ENCODE peak calls at places on chromosomes 11 and 22, in seven cellular contexts. F is adrenal gland, O is body of pancreas, Z is tibial nerve, K is A549, L is right lobe of liver, A is prostate gland. N is an unnamed sample.
A peak's percentile ranks its signal among the peaks of the same experiment; 100 is the strongest.

GRCh38 chr11:94776351-94777321 is 8.5 kb downstream of the AMOTL1 start:
- DNase-seq in F (no peak), L (peak; percentile 55), O (peak; percentile 38), Z (no peak), K (peak; percentile 17), A (peak; percentile 40), N (peak; percentile 37)

GRCh38 chr22:36764060-36764459 is 11.9 kb downstream of the IFT27 start:
- DNase-seq in L (no peak), K (no peak), F (no peak), A (no peak), Z (no peak), O (no peak), N (no peak)

GRCh38 chr22:50192056-50192824 is 6.5 kb downstream of the TRABD start:
- DNase-seq in Z (no peak), F (no peak), L (no peak), O (peak; percentile 86), A (peak; percentile 66), K (no peak), N (no peak)

GRCh38 chr22:38262051-38262795 is 10.6 kb downstream of the TMEM184B start:
- DNase-seq in K (no peak), O (peak; percentile 71), L (peak; percentile 76), A (peak; percentile 67), Z (no peak), F (peak; percentile 80), N (peak; percentile 70)

GRCh38 chr22:24695958-24696511 is 78.5 kb downstream of the PIWIL3 start:
- DNase-seq in K (no peak), F (no peak), A (no peak), Z (no peak), O (no peak), L (no peak), N (no peak)

GRCh38 chr11:108734956-108735559 is 70.2 kb downstream of the DDX10 start:
- DNase-seq in K (peak; percentile 14), F (no peak), L (no peak), Z (no peak), O (no peak), A (no peak), N (no peak)

GRCh38 chr11:57154718-57155117 is 27.0 kb upstream of the LRRC55 start:
- DNase-seq in Z (no peak), A (no peak), F (no peak), K (peak; percentile 11), O (no peak), L (no peak), N (no peak)

GRCh38 chr11:117525866-117526265 is 198.2 kb downstream of the CEP164 start:
- DNase-seq in K (no peak), A (no peak), L (no peak), O (no peak), Z (no peak), F (no peak), N (no peak)

GRCh38 chr11:114192841-114193389 is 103.3 kb upstream of the NNMT start:
- DNase-seq in F (no peak), L (no peak), A (no peak), Z (no peak), K (no peak), O (no peak), N (no peak)

GRCh38 chr11:58866788-58867187 is 22.3 kb upstream of the GLYATL2 start:
- DNase-seq in Z (no peak), O (no peak), A (no peak), F (no peak), K (no peak), L (no peak), N (no peak)

GRCh38 chr11:42528471-42528870 is 783.3 kb upstream of the API5 start:
- DNase-seq in K (no peak), A (no peak), L (no peak), F (no peak), O (no peak), Z (no peak), N (no peak)

GRCh38 chr11:99260696-99261095 is 239.9 kb downstream of the CNTN5 start:
- DNase-seq in K (peak; percentile 25), L (no peak), A (no peak), F (no peak), O (no peak), Z (no peak), N (no peak)

GRCh38 chr11:6655790-6656580 is at the start of gene DCHS1:
- DNase-seq in A (no peak), K (no peak), O (no peak), F (no peak), L (peak; percentile 56), Z (no peak), N (peak; percentile 60)

GRCh38 chr11:111206472-111206871 is 39.1 kb upstream of the POU2AF2 start:
- DNase-seq in Z (no peak), F (no peak), O (no peak), A (no peak), L (no peak), K (peak; percentile 48), N (no peak)

GRCh38 chr22:48104786-48105185 is 1342.3 kb downstream of the TBC1D22A start:
- DNase-seq in F (peak; percentile 34), A (no peak), O (no peak), Z (no peak), L (no peak), K (no peak), N (no peak)

GRCh38 chr11:28606930-28607329 is 498.7 kb downstream of the METTL15 start:
- DNase-seq in O (no peak), K (no peak), F (no peak), L (no peak), Z (no peak), A (no peak), N (peak; percentile 13)

GRCh38 chr22:22687638-22688500 is 43.5 kb downstream of the GGTLC2 start:
- DNase-seq in K (peak; percentile 52), Z (no peak), A (no peak), L (no peak), F (peak; percentile 76), O (peak; percentile 61), N (peak; percentile 25)

GRCh38 chr11:27276141-27276540 is 86.9 kb downstream of the CCDC34 start:
- DNase-seq in F (no peak), K (no peak), Z (no peak), O (no peak), L (no peak), A (no peak), N (no peak)

GRCh38 chr22:44399196-44399837 is 86.6 kb upstream of the SHISAL1 start:
- DNase-seq in Z (peak; percentile 3), A (no peak), F (no peak), K (no peak), O (peak; percentile 9), L (peak; percentile 9), N (peak; percentile 4)

GRCh38 chr11:57456960-57457642 is 3.2 kb upstream of the RTN4RL2 start:
- DNase-seq in O (peak; percentile 89), L (peak; percentile 94), K (peak; percentile 91), Z (peak; percentile 88), A (peak; percentile 83), F (peak; percentile 96), N (peak; percentile 92)

GRCh38 chr22:36397081-36397766 is 9.5 kb upstream of the MYH9 start:
- DNase-seq in O (no peak), Z (no peak), L (no peak), K (peak; percentile 64), F (no peak), A (no peak), N (no peak)

GRCh38 chr22:44406581-44407403 is 91.2 kb downstream of the RTL6 start:
- DNase-seq in L (peak; percentile 18), F (no peak), Z (no peak), K (no peak), A (no peak), O (peak; percentile 4), N (no peak)

GRCh38 chr11:61697764-61698163 is 17.6 kb downstream of the DAGLA start:
- DNase-seq in A (no peak), F (no peak), Z (no peak), O (peak; percentile 36), L (no peak), K (no peak), N (no peak)

GRCh38 chr22:50085211-50085999 is at the start of gene MLC1:
- DNase-seq in L (no peak), K (no peak), Z (no peak), A (no peak), F (no peak), O (no peak), N (no peak)

GRCh38 chr11:47378836-47379170 is 456 bp upstream of the SPI1 start:
- DNase-seq in K (no peak), Z (no peak), A (no peak), F (no peak), O (no peak), L (no peak), N (no peak)
- TF ChIP-seq POLR2A in K (no peak), Z (no peak), A (no peak), F (no peak), O (no peak), L (no peak), N (no peak)

DNA sequence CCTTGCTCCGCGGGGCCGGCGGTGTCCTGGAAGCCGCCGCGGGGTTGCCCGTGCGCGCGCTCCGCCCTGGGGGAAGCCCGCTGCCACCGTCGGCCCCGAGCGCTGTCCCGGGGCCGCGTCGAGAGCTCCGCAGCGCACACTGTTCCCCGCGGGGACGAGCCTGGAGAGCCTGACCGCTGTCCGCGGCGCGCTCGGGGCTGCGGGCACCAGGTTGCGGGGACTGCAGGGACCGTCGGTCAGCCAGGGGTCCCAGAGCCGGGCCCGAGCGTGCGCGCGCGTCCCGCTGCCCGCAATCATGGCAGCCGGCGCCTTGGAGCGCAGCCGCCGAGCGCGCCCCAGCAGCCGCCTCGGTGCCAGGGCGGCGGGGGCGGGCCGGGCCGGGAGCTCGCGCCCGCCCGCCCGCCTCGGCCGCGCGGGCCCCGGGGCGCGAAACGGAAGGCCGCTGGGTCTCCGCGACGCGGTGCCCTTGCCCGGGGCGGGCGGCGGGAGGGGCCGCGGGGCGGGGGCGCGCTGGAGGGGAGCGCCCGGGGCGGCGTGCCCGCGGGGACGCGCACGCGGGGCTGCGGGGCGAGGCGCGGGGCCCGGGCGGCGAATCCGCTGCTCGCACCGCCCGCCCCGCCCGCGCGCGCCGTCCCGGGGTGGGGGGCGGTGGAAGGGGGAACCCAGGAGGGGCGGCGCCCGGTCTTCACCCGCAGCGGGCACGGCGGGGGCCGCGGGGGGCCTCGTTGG is 79.4 kb upstream of the PPARA start:
- DNase-seq in Z (peak; percentile 56), K (peak; percentile 63), O (peak; percentile 62), F (peak; percentile 64), A (no peak), L (peak; percentile 76), N (peak; percentile 60)
- H3K4me1 ChIP-seq in Z (peaks cover 22% of the 10 kb centered on the region), K (peaks cover 19% of the 10 kb centered on the region), O (peaks cover 49% of the 10 kb centered on the region), F (peaks cover 53% of the 10 kb centered on the region), A (no peaks in the 10 kb centered on the region), L (peaks cover 4% of the 10 kb centered on the region), N (peaks cover 2% of the 10 kb centered on the region)

GRCh38 chr11:134244593-134244992 is 8.6 kb downstream of the THYN1 start:
- DNase-seq in L (no peak), A (no peak), K (peak; percentile 30), O (no peak), F (no peak), Z (no peak), N (no peak)
- TF ChIP-seq CTCF in L (peak; percentile 43), A (peak; percentile 28), K (peak; percentile 10), O (peak; percentile 37), F (peak; percentile 9), Z (peak; percentile 11), N (peak; percentile 22)

GRCh38 chr11:3913921-3914320 is 58.5 kb downstream of the STIM1 start:
- DNase-seq in L (no peak), K (no peak), O (no peak), F (no peak), A (no peak), Z (no peak), N (no peak)
- TF ChIP-seq POLR2A in L (no peak), K (no peak), O (no peak), F (no peak), A (no peak), Z (no peak), N (no peak)

GRCh38 chr22:40190501-40190900 is 12.8 kb downstream of the TNRC6B start:
- DNase-seq in A (no peak), L (no peak), Z (no peak), F (no peak), K (no peak), O (peak; percentile 41), N (no peak)
- H3K4me1 ChIP-seq in A (peaks cover 8% of the 10 kb centered on the region), L (no peaks in the 10 kb centered on the region), Z (peaks cover 27% of the 10 kb centered on the region), F (peaks cover 40% of the 10 kb centered on the region), K (no peaks in the 10 kb centered on the region), O (peaks cover 60% of the 10 kb centered on the region), N (peaks cover 8% of the 10 kb centered on the region)

N was measured in uterus.